ENCODE peak calls at places on chromosomes 4 and X, in nine cellular contexts. K, Q, G, H, V, J, M, C and Z are unnamed samples.

GRCh38 chrX:38811515-38812239 is 10.4 kb downstream of the MID1IP1 start:
- DNase-seq in H (no peak), M (no peak), K (no peak), C (no peak), V (no peak), Q (no peak), G (no peak), J (no peak), Z (no peak)

GRCh38 chrX:109812236-109812635 is 79.2 kb upstream of the ACSL4 start:
- DNase-seq in H (no peak), Q (no peak), G (no peak), C (no peak), V (peak), M (no peak), K (no peak), J (no peak), Z (no peak)

GRCh38 chr4:107870916-107871786 is 46.4 kb downstream of the SGMS2 start:
- DNase-seq in J (no peak), M (no peak), V (no peak), Q (no peak), C (no peak), G (no peak), K (no peak), H (no peak), Z (no peak)

GRCh38 chr4:38202223-38202622 is 242.0 kb downstream of the PTTG2 start:
- DNase-seq in C (no peak), M (no peak), V (no peak), K (no peak), H (peak), Q (no peak), J (no peak), G (peak), Z (no peak)

GRCh38 chr4:108830509-108831244 is 67.8 kb upstream of the ETNPPL start:
- DNase-seq in M (peak), H (no peak), K (peak), V (peak), C (no peak), Q (no peak), G (peak), J (no peak), Z (no peak)

GRCh38 chr4:98544818-98545399 is 113.5 kb downstream of the TSPAN5 start:
- DNase-seq in Q (no peak), K (no peak), V (no peak), J (no peak), M (no peak), H (no peak), C (no peak), G (no peak), Z (no peak)

GRCh38 chr4:136922066-136922465 is 610.2 kb downstream of the PCDH18 start:
- DNase-seq in C (no peak), V (no peak), M (no peak), J (no peak), Q (no peak), H (no peak), G (no peak), K (no peak), Z (no peak)

GRCh38 chrX:54087661-54088060 is 43.4 kb upstream of the PHF8 start:
- DNase-seq in M (no peak), K (no peak), V (no peak), J (no peak), H (no peak), C (no peak), Q (no peak), G (no peak), Z (no peak)

GRCh38 chr4:183757105-183757504 is 98.0 kb downstream of the TRAPPC11 start:
- DNase-seq in K (no peak), J (no peak), M (peak), G (no peak), V (no peak), H (peak), C (no peak), Q (no peak), Z (no peak)

GRCh38 chrX:116436358-116436816 is at the start of gene SLC6A14:
- DNase-seq in Q (no peak), J (no peak), K (no peak), C (no peak), H (peak), V (no peak), G (peak), M (peak), Z (no peak)

GRCh38 chr4:145132521-145133098 is 34.5 kb downstream of the ABCE1 start:
- DNase-seq in J (no peak), H (no peak), K (no peak), V (peak), G (no peak), Q (no peak), C (peak), M (no peak), Z (no peak)

GRCh38 chrX:7689791-7690412 is 153.1 kb upstream of the VCX start:
- DNase-seq in K (no peak), V (no peak), J (no peak), Q (no peak), G (no peak), C (no peak), H (no peak), M (no peak), Z (no peak)

GRCh38 chr4:55910140-55910539 is 38.6 kb upstream of the CEP135 start:
- DNase-seq in Q (no peak), K (no peak), J (no peak), M (no peak), G (no peak), C (no peak), V (no peak), H (no peak), Z (no peak)

GRCh38 chrX:152927858-152928760 is 30.2 kb downstream of the ZNF185 start:
- DNase-seq in Q (no peak), K (no peak), J (no peak), V (no peak), C (no peak), H (no peak), G (no peak), M (no peak), Z (no peak)

GRCh38 chr4:39452860-39453587 is 5.7 kb downstream of the RPL9 start:
- DNase-seq in G (no peak), Q (no peak), V (no peak), K (no peak), M (no peak), H (no peak), C (no peak), J (no peak), Z (no peak)

GRCh38 chrX:136209016-136209738 is 42.0 kb downstream of the MAP7D3 start:
- DNase-seq in C (no peak), J (peak), M (peak), Q (peak), V (peak), K (peak), H (no peak), G (peak), Z (no peak)

GRCh38 chr4:16692021-16692420 is 206.4 kb downstream of the LDB2 start:
- DNase-seq in V (no peak), K (no peak), H (no peak), Q (no peak), C (no peak), G (no peak), M (no peak), J (no peak), Z (no peak)

GRCh38 chrX:140505421-140506337 is 810 bp upstream of the SOX3 start:
- DNase-seq in H (no peak), V (no peak), K (no peak), C (no peak), M (no peak), J (no peak), G (no peak), Q (no peak), Z (no peak)

GRCh38 chrX:108397627-108398392 is 40.4 kb downstream of the COL4A6 start:
- DNase-seq in V (no peak), Q (no peak), J (no peak), K (no peak), M (no peak), C (no peak), H (no peak), G (no peak), Z (no peak)

GRCh38 chr4:76376534-76376933 is 44.4 kb downstream of the CCDC158 start:
- DNase-seq in M (no peak), V (no peak), J (no peak), K (no peak), C (no peak), G (no peak), Q (no peak), H (no peak), Z (no peak)

GRCh38 chr4:183011213-183011907 is 87.7 kb upstream of the WWC2 start:
- DNase-seq in K (no peak), Q (no peak), C (no peak), G (no peak), V (no peak), J (no peak), M (no peak), H (no peak), Z (no peak)

GRCh38 chr4:165325732-165326512 is 1.5 kb upstream of the MSMO1 start:
- DNase-seq in G (no peak), J (no peak), C (no peak), M (peak), H (no peak), K (no peak), Q (no peak), V (no peak), Z (no peak)

GRCh38 chr4:617644-618330 is 7.6 kb upstream of the PDE6B start:
- DNase-seq in J (no peak), C (no peak), V (no peak), H (no peak), M (peak), Q (peak), K (no peak), G (no peak), Z (no peak)

GRCh38 chrX:41238543-41238942 is 95.4 kb upstream of the DDX3X start:
- DNase-seq in J (no peak), H (no peak), Q (no peak), G (no peak), M (no peak), C (no peak), V (no peak), K (no peak), Z (no peak)

GRCh38 chr4:146132445-146132844 is 43.1 kb upstream of the LSM6 start:
- DNase-seq in M (no peak), C (no peak), K (no peak), G (no peak), V (no peak), H (no peak), J (no peak), Q (no peak), Z (no peak)

GRCh38 chrX:37986893-37987292 is 19.5 kb upstream of the SYTL5 start:
- DNase-seq in H (no peak), M (no peak), J (no peak), C (no peak), Q (no peak), V (no peak), G (no peak), K (no peak), Z (no peak)

GRCh38 chr4:168550071-168550766 is 53.4 kb downstream of the PALLD start:
- DNase-seq in H (no peak), Q (no peak), K (no peak), C (no peak), G (no peak), J (no peak), V (no peak), M (no peak), Z (no peak)

GRCh38 chr4:40334591-40335507 is at the start of gene CHRNA9:
- DNase-seq in H (no peak), Q (no peak), V (peak), K (no peak), G (no peak), M (peak), J (no peak), C (no peak), Z (no peak)

DNA sequence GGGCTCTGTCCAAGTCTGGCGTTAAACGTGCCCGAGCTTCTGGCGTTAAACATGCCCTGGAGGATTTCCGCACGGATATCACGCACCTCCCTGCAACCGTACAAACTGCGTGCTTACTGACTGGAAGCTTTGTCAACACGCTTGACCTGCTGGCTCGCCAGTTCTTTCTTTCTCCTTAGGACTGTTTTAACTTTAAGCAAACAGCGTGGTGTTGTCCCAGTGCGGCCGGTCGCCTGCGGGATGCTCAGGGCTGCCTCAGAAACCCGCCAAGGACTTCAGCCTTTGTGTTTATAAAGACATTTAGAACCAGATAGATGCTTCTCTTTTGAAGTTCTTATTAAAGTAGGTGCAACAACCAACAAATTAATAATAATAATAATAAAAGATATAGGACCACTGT is 946.0 kb downstream of the RAB28 start:
- DNase-seq in Q (no peak), K (no peak), J (no peak), G (no peak), V (no peak), H (no peak), C (no peak), M (no peak), Z (no peak)
- H3K27ac ChIP-seq in Q (no peak), K (no peak), J (no peak), G (no peak), V (no peak), H (no peak), C (no peak), M (no peak), Z (no peak)

DNA sequence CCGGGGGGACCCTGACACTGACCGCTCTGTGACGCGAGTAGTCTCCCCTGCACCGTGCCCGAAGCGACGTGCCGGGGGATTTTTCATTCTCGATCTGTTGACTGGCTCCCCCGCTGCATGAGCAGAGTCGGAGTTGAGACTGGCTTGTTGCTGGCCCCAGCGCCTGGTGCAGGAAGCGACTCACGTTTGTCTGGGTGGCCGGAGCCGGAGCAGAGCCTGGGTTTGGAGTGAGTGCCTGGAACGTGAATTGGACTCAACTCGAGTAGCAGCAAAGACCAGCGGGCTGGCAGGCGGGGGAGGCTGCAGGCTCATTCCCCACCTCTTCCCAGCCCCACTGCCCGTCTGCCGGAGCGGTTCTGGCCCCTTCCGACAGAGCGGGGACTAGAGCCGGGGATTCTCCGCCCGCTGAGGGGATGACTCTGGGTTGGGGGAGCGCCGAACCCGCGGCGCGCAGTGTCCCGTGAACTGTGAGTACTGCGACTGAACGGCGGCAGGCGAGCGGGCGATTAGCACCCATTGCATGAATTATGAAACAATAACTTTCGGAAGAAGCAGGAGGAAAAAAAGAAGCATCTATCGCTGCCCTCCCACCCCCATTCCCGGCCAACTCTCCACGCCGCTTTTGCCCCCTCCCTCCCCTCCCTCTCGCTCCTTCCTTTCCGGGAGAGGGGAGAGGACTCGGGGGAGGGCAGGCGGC is 635 bp downstream of the PCDH7 start:
- DNase-seq in H (no peak), K (no peak), V (peak), G (peak), Q (peak), M (peak), J (peak), C (no peak), Z (no peak)
- H3K4me3 ChIP-seq in H (peak), K (peak), V (peak), G (peak), Q (peak), M (peak), J (peak), C (no peak), Z (no peak)

GRCh38 chr4:6044805-6045204 is 26.6 kb upstream of the C4orf50 start:
- DNase-seq in K (no peak), J (no peak), C (no peak), G (no peak), Q (no peak), H (no peak), V (no peak), M (no peak), Z (no peak)
- TF ChIP-seq CTCF in K (no peak), J (no peak), C (peak), G (no peak), Q (no peak), H (no peak), V (no peak), M (no peak), Z (no peak)

GRCh38 chrX:10169180-10169579 is 12.4 kb downstream of the CLCN4 start:
- DNase-seq in K (no peak), Q (no peak), G (no peak), J (no peak), C (no peak), V (no peak), H (no peak), M (no peak), Z (no peak)

GRCh38 chrX:10168226-10168625 is 11.5 kb downstream of the CLCN4 start:
- DNase-seq in H (no peak), V (no peak), M (peak), G (no peak), Q (no peak), K (no peak), J (no peak), C (no peak), Z (no peak)

GRCh38 chrX:10166731-10167149 is 10.0 kb downstream of the CLCN4 start:
- DNase-seq in H (no peak), Q (no peak), V (no peak), J (no peak), C (peak), M (no peak), K (no peak), G (no peak), Z (no peak)

GRCh38 chrX:10166248-10166716 is 9.5 kb downstream of the CLCN4 start:
- DNase-seq in G (no peak), M (no peak), C (no peak), J (no peak), K (no peak), Q (no peak), H (no peak), V (no peak), Z (no peak)

DNA sequence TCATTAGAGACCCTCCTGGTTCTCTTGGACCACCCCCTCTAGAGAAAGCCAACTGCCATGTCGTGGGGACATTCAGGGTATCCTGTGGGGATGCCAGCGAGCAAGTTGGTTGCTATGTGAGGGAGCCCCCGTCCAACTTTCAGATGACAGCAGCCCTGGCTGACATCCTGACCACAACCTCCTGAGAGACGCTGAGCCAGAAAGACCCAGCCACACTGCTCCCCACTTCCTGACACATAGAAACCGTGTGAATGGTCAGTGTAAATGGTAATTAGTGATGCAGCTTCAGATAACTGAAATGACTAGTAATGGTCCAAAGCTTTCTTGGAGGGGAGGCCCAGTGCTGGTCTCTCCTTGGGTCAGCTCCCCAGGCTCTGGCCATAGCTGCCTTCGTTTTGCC is 10.8 kb downstream of the CLCN4 start:
- DNase-seq in H (no peak), G (no peak), Q (no peak), V (no peak), K (no peak), C (no peak), J (no peak), M (no peak), Z (no peak)
- H3K27ac ChIP-seq in H (no peak), G (no peak), Q (no peak), V (no peak), K (peak), C (no peak), J (no peak), M (no peak), Z (no peak)

GRCh38 chr4:72577211-72577610 is 8.2 kb upstream of the ADAMTS3 start:
- DNase-seq in C (no peak), K (no peak), H (no peak), M (no peak), G (no peak), J (no peak), V (no peak), Q (no peak), Z (no peak)

GRCh38 chr4:72587334-72587733 is 18.3 kb upstream of the ADAMTS3 start:
- DNase-seq in C (no peak), H (no peak), V (no peak), K (no peak), G (no peak), M (no peak), J (no peak), Q (no peak), Z (no peak)

DNA sequence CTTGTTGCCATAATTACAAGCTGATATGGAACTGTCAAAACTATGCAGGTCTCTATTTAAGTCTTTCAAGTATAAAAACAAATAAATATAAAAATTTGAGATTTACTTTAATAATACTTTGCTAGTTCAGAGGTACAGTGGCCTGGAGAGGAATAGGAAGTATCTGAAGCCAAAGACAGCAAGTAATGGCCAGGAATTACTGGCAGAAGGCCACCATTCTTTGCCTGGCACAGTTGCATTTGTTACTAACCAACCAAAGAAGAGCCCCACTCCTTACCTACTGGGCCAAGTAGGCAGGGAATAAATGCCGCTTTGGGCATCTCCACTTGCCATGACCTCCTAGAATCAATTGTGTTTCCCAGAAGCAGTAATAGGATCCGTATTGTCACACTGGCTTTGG is 13.8 kb upstream of the ADAMTS3 start:
- DNase-seq in K (no peak), J (no peak), Q (no peak), H (no peak), G (no peak), M (peak), C (no peak), V (no peak), Z (no peak)
- H3K4me3 ChIP-seq in K (no peak), J (no peak), Q (no peak), H (no peak), G (no peak), M (no peak), C (no peak), V (no peak), Z (no peak)

DNA sequence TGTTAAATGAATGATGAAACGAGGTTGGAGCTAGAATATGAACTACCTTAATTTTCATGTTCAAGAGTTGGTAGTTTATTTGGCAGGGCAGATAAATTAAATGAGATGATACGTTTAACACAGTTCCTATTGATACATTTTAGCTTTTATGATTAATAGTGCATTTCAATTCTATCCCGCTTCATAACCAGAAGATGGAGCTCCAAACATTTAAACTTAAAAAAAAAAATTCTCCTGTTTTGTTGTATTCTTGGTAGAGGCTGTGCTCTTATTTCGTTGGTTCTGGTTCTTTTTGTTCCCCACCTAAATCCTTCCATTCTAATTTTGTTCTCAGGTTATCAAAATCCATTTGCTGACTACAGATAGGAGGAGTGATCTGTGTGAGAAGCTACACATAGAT is 71.8 kb upstream of the PTPN13 start:
- DNase-seq in V (no peak), M (no peak), C (no peak), Q (no peak), J (no peak), H (no peak), G (no peak), K (no peak), Z (no peak)
- TF ChIP-seq CTCF in V (peak), M (no peak), C (no peak), Q (peak), J (no peak), H (peak), G (no peak), K (no peak), Z (no peak)

GRCh38 chr4:141721174-141721573 is 84.8 kb downstream of the IL15 start:
- DNase-seq in K (no peak), J (no peak), C (no peak), H (no peak), V (no peak), Q (no peak), G (no peak), M (no peak), Z (no peak)
- H3K27ac ChIP-seq in K (no peak), J (no peak), C (no peak), H (no peak), V (no peak), Q (no peak), G (no peak), M (no peak), Z (no peak)

GRCh38 chr4:83657336-83657735 is 121.4 kb downstream of the GPAT3 start:
- DNase-seq in Q (no peak), C (no peak), G (no peak), K (no peak), M (no peak), V (no peak), J (no peak), H (no peak), Z (no peak)
- H3K4me3 ChIP-seq in Q (no peak), C (no peak), G (no peak), K (no peak), M (no peak), V (no peak), J (no peak), H (no peak), Z (no peak)

GRCh38 chr4:100095729-100096595 is 94.3 kb downstream of the DDIT4L start:
- DNase-seq in V (peak), J (peak), G (peak), Q (peak), M (peak), H (peak), K (peak), C (peak), Z (no peak)
- TF ChIP-seq CTCF in V (peak), J (peak), G (peak), Q (peak), M (peak), H (peak), K (peak), C (peak), Z (peak)